ENCODE peak calls at places on chromosomes 6 and 20, in four cellular contexts. D is neural crest cell, X is cardiac muscle cell, F is EH. J is an unnamed sample.

GRCh38 chr20:19015890-19016465 is 196.5 kb upstream of the SLC24A3 start:
- DNase-seq in F (no peak), X (no peak), D (no peak), J (no peak)

GRCh38 chr6:37449984-37450383 is 17.0 kb downstream of the CMTR1 start:
- DNase-seq in F (no peak), D (no peak), X (no peak), J (no peak)

GRCh38 chr20:7332169-7332568 is 564.7 kb downstream of the BMP2 start:
- DNase-seq in F (no peak), X (no peak), D (no peak), J (no peak)

GRCh38 chr6:30325873-30326445 is 768 bp upstream of the TRIM39 start:
- DNase-seq in X (no peak), F (no peak), D (no peak), J (peak)

GRCh38 chr6:43981363-43981990 is 145.8 kb downstream of the MRPL14 start:
- DNase-seq in D (no peak), X (no peak), F (no peak), J (no peak)

GRCh38 chr6:136439514-136440186 is 110.6 kb downstream of the MAP7 start:
- DNase-seq in F (no peak), D (no peak), X (no peak), J (no peak)

GRCh38 chr20:64109831-64110391 is 2.5 kb upstream of the NPBWR2 start:
- DNase-seq in F (no peak), D (no peak), X (no peak), J (no peak)

GRCh38 chr20:22768779-22769178 is 184.4 kb upstream of the FOXA2 start:
- DNase-seq in X (peak), D (no peak), F (peak), J (peak)

GRCh38 chr20:18012901-18013300 is 44.1 kb downstream of the MGME1 start:
- DNase-seq in X (no peak), D (no peak), F (no peak), J (no peak)

GRCh38 chr20:32192698-32193097 is 14.8 kb downstream of the PLAGL2 start:
- DNase-seq in D (no peak), X (no peak), F (no peak), J (no peak)

GRCh38 chr6:71482742-71483141 is 194.1 kb downstream of the OGFRL1 start:
- DNase-seq in F (peak), X (peak), D (no peak), J (no peak)

GRCh38 chr6:166032366-166033171 is 135.1 kb downstream of the TBXT start:
- DNase-seq in F (peak), X (peak), D (no peak), J (no peak)

GRCh38 chr20:38228436-38228835 is 32.1 kb downstream of the KIAA1755 start:
- DNase-seq in D (no peak), F (no peak), X (no peak), J (no peak)

GRCh38 chr6:28922841-28923317 is 906 bp downstream of the TRIM27 start:
- DNase-seq in F (peak), X (peak), D (peak), J (no peak)

GRCh38 chr6:40181367-40181766 is 247.1 kb upstream of the MOCS1 start:
- DNase-seq in F (no peak), X (no peak), D (no peak), J (no peak)

GRCh38 chr6:148658701-148659100 is 88.1 kb upstream of the UST start:
- DNase-seq in D (no peak), F (no peak), X (no peak), J (no peak)

GRCh38 chr20:48803522-48804053 is 24.2 kb downstream of the PREX1 start:
- DNase-seq in F (no peak), D (no peak), X (no peak), J (no peak)

GRCh38 chr6:41697902-41698349 is 37.5 kb downstream of the TFEB start:
- DNase-seq in X (peak), F (peak), D (no peak), J (no peak)

GRCh38 chr6:107819976-107820551 is 4.0 kb downstream of the SCML4 start:
- DNase-seq in D (no peak), X (peak), F (peak), J (peak)

GRCh38 chr6:166553563-166554271 is 32.8 kb downstream of the RAMACL start:
- DNase-seq in D (no peak), F (peak), X (peak), J (no peak)

GRCh38 chr20:34058831-34059230 is 53.2 kb downstream of the EIF2S2 start:
- DNase-seq in X (peak), F (peak), D (no peak), J (no peak)

GRCh38 chr6:136969930-136970329 is 47.8 kb downstream of the SLC35D3 start:
- DNase-seq in D (no peak), F (no peak), X (no peak), J (no peak)

GRCh38 chr6:36368921-36369880 is 18.3 kb downstream of the ETV7 start:
- DNase-seq in D (no peak), X (peak), F (peak), J (no peak)

GRCh38 chr20:35166242-35166830 is 5.5 kb upstream of the PROCR start:
- DNase-seq in D (no peak), X (peak), F (peak), J (no peak)

GRCh38 chr20:53829086-53829703 is 235.6 kb upstream of the ZNF217 start:
- DNase-seq in D (no peak), X (peak), F (peak), J (no peak)

GRCh38 chr6:168637853-168638252 is 196.9 kb downstream of the SMOC2 start:
- DNase-seq in F (no peak), D (no peak), X (no peak), J (no peak)

GRCh38 chr20:2626853-2627541 is 25.4 kb upstream of the NOP56 start:
- DNase-seq in D (no peak), F (peak), X (peak), J (no peak)

GRCh38 chr6:44842616-44843015 is 455.1 kb downstream of the CDC5L start:
- DNase-seq in F (no peak), D (no peak), X (no peak), J (no peak)

GRCh38 chr6:40803897-40804702 is 216.9 kb upstream of the LRFN2 start:
- DNase-seq in D (no peak), X (no peak), F (peak), J (no peak)

GRCh38 chr20:33843854-33844253 is 32.7 kb downstream of the CHMP4B start:
- DNase-seq in X (no peak), D (no peak), F (no peak), J (no peak)

GRCh38 chr6:116062496-116062895 is 1.8 kb upstream of the FRK start:
- DNase-seq in D (no peak), F (no peak), X (no peak), J (no peak)

GRCh38 chr6:54617730-54618129 is 228.8 kb upstream of the FAM83B start:
- DNase-seq in D (no peak), F (peak), X (peak), J (no peak)

J was measured in neuronal stem cell.